ENCODE peak calls at places on chromosome 1, in six cellular contexts. Y is GM23338, J is PC-3, M is hepatocyte, O is MM.1S, X is PC-9. G is an unnamed sample. For H3K9me2, the result is how much of the 10 kb centered on the place peaks cover.

GRCh38 chr1:8858888-8859706 is 19.4 kb downstream of the ENO1 start:
- DNase-seq in Y (peak), J (peak), M (peak), O (peak), X (peak), G (peak)

GRCh38 chr1:27052527-27052926 is 39.9 kb upstream of the TENT5B start:
- DNase-seq in Y (no peak), J (no peak), M (no peak), O (no peak), X (no peak), G (no peak)

GRCh38 chr1:58290685-58291372 is 255.7 kb downstream of the OMA1 start:
- DNase-seq in Y (peak), J (no peak), M (peak), O (peak), X (peak), G (peak)

GRCh38 chr1:9809122-9809521 is 14.6 kb downstream of the CLSTN1 start:
- DNase-seq in Y (no peak), J (peak), M (no peak), O (no peak), X (no peak), G (no peak)

GRCh38 chr1:160069460-160070231 is at the start of gene KCNJ10:
- DNase-seq in Y (no peak), J (no peak), M (no peak), O (no peak), X (no peak), G (peak)

GRCh38 chr1:108877324-108877812 is 583 bp downstream of the GPSM2 start:
- DNase-seq in Y (no peak), J (peak), M (peak), O (no peak), X (peak), G (peak)

GRCh38 chr1:231919900-231920299 is 293.3 kb downstream of the DISC1 start:
- DNase-seq in Y (peak), J (no peak), M (no peak), O (no peak), X (no peak), G (no peak)

GRCh38 chr1:119893238-119893791 is 3.0 kb downstream of the ADAM30 start:
- DNase-seq in Y (no peak), J (no peak), M (no peak), O (no peak), X (no peak), G (no peak)

GRCh38 chr1:174874337-174875053 is 125.3 kb upstream of the CACYBP start:
- DNase-seq in Y (peak), J (no peak), M (peak), O (peak), X (peak), G (no peak)

GRCh38 chr1:211229365-211229759 is 29.8 kb upstream of the RCOR3 start:
- DNase-seq in Y (no peak), J (no peak), M (no peak), O (no peak), X (no peak), G (no peak)

GRCh38 chr1:154729031-154729442 is 121.1 kb upstream of the ADAR start:
- DNase-seq in Y (no peak), J (peak), M (no peak), O (no peak), X (no peak), G (peak)

GRCh38 chr1:10692401-10693021 is 103.9 kb downstream of the CASZ1 start:
- DNase-seq in Y (no peak), J (peak), M (peak), O (peak), X (peak), G (peak)

GRCh38 chr1:32765561-32766327 is 51.4 kb downstream of the YARS1 start:
- DNase-seq in Y (peak), J (no peak), M (peak), O (no peak), X (no peak), G (no peak)

GRCh38 chr1:87826639-87827345 is 498.1 kb downstream of the LMO4 start:
- DNase-seq in Y (no peak), J (no peak), M (peak), O (peak), X (no peak), G (peak)

GRCh38 chr1:6205849-6206845 is at the start of gene RNF207:
- DNase-seq in Y (peak), J (peak), M (peak), O (peak), X (peak), G (peak)

GRCh38 chr1:235417101-235417697 is 50.0 kb downstream of the TBCE start:
- DNase-seq in Y (peak), J (peak), M (peak), O (peak), X (peak), G (peak)

GRCh38 chr1:27529638-27530018 is 39.7 kb upstream of the WASF2 start:
- DNase-seq in Y (no peak), J (no peak), M (no peak), O (no peak), X (no peak), G (no peak)

GRCh38 chr1:115604508-115604907 is 37.3 kb upstream of the VANGL1 start:
- DNase-seq in Y (no peak), J (no peak), M (no peak), O (no peak), X (no peak), G (no peak)
- H3K9me2 ChIP-seq in Y (under half), J (under half), M (under half), O (under half), X (under half), G (under half)

DNA sequence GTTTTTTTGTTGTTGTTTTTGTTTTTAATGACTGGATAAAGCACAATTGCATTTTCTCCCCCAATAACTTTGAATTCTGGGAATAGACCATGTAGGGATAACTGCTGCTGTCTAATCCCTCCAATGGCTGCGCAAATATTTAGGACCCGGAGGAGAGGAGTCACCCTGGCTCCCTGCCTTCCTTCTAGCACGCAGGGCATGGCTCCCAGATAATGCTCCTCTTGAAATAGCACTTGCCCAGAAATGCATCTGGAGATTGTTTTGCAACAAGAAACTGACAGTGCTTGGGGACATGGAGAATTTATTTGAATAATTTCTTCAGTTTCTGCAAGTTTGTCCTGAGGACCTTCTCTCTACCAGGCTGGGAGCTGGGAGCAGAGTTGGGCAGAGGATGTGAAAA is 83.5 kb downstream of the MAN1C1 start:
- DNase-seq in Y (no peak), J (no peak), M (peak), O (no peak), X (no peak), G (peak)
- H3K9me2 ChIP-seq in Y (under half), J (under half), M (under half), O (under half), X (under half), G (under half)

GRCh38 chr1:166849135-166849534 is 9.9 kb downstream of the POGK start:
- DNase-seq in Y (no peak), J (no peak), M (no peak), O (no peak), X (no peak), G (no peak)
- H3K9me2 ChIP-seq in Y (under half), J (under half), M (under half), O (under half), X (under half), G (under half)

DNA sequence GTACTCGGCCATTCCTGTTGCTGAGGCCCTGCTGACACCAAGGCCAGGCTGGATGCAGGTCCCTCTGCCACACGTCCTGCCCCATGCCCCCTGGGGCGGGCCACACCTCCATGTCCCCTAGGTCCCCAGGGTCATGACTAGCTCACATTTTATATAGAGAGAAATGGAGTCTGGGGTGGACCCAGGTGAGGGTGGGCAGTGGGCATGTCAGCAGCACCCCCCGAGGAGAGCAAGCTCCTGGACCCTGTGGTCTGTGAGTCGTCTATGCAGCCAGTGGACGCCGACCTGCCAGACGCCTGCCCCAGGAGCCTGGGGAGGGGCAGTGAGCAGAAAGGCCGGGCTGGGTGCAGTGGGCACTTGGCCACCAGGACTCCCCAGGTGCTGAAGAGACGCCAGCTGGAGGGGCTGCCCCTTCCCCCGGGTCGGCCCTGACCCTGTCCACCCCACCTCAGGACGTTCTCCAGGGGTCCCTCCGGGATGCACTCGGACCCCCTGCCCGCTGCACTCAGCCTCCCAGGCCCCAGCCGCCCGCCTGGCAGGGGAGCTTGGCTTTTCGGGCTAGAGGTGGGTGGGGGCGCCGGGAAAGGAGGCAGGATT is 15.9 kb downstream of the SAMD11 start:
- DNase-seq in Y (no peak), J (no peak), M (no peak), O (no peak), X (no peak), G (peak)
- H3K9me2 ChIP-seq in Y (under half), J (under half), M (under half), O (under half), X (under half), G (under half)

GRCh38 chr1:205273551-205273982 is 45.8 kb downstream of the TMCC2 start:
- DNase-seq in Y (peak), J (peak), M (peak), O (peak), X (peak), G (peak)

GRCh38 chr1:205275916-205276315 is 45.6 kb downstream of the NUAK2 start:
- DNase-seq in Y (no peak), J (no peak), M (no peak), O (no peak), X (no peak), G (no peak)

GRCh38 chr1:205275133-205275532 is 46.4 kb downstream of the NUAK2 start:
- DNase-seq in Y (no peak), J (no peak), M (no peak), O (peak), X (no peak), G (no peak)

GRCh38 chr1:205272541-205272940 is 44.8 kb downstream of the TMCC2 start:
- DNase-seq in Y (no peak), J (no peak), M (no peak), O (no peak), X (no peak), G (no peak)

GRCh38 chr1:205274041-205274691 is 46.4 kb downstream of the TMCC2 start:
- DNase-seq in Y (peak), J (no peak), M (no peak), O (no peak), X (no peak), G (no peak)
- H3K9me2 ChIP-seq in Y (under half), J (under half), M (under half), O (under half), X (under half), G (under half)

GRCh38 chr1:198775606-198776005 is 136.8 kb downstream of the PTPRC start:
- DNase-seq in Y (no peak), J (no peak), M (no peak), O (no peak), X (no peak), G (no peak)
- H3K9me2 ChIP-seq in Y (under half), J (under half), M (under half), O (under half), X (under half), G (under half)

DNA sequence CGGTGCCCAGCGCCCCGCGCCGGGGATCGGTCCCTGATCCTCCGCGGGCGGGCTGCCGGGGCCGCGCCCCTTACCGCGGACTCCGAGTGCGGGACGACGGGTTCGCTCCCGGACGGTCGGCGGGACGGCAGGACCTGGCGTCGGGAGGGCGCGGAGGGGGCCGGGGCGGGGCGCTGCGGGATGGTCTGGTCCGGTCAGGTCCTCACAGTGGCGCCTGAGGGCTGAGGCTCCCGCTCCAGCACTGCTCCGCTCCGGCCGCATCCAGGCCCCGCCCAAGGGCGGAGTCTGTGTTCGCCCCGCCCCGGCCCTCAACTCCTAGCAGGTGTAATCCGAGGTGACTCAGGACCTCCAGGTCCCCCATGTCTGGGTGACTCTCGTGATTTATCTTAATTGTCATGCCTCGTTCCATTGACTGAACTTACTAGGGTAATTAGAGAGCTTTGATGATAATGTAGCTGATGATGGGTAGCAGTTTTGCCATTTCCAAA is at the start of gene RAB3B:
- DNase-seq in Y (peak), J (peak), M (peak), O (peak), X (no peak), G (peak)
- H3K9me2 ChIP-seq in Y (under half), J (under half), M (under half), O (under half), X (under half), G (under half)

GRCh38 chr1:17289756-17290155 is 18.2 kb upstream of the PADI4 start:
- DNase-seq in Y (no peak), J (peak), M (no peak), O (no peak), X (peak), G (peak)
- H3K9me2 ChIP-seq in Y (under half), J (under half), M (under half), O (under half), X (under half), G (under half)

DNA sequence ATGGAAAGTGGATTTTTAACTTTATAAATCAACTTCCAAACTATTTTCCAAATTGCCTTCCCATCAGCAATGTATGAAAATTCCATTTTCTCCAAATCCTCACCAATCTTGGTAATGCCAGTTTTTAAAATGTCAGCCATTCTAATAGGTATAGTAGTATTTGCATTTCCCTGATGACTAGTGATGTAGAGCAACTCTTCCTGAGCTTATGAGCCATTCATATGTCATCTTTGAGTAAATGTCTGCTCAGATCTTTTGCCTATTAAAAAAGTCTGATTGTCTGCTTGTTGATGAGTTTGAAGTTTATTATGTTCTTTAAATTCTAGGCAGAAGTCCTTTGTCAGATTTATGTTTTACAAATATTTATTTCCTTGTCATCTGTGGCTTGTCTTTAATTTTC is 54.7 kb downstream of the KDM1A start:
- DNase-seq in Y (no peak), J (peak), M (no peak), O (no peak), X (no peak), G (peak)
- H3K9me2 ChIP-seq in Y (under half), J (under half), M (under half), O (under half), X (under half), G (under half)

GRCh38 chr1:209626633-209627348 is 25.4 kb downstream of the LAMB3 start:
- DNase-seq in Y (no peak), J (no peak), M (no peak), O (no peak), X (no peak), G (no peak)
- H3K9me2 ChIP-seq in Y (under half), J (under half), M (under half), O (under half), X (under half), G (under half)